ENCODE peak calls at places on chromosomes 6 and 20, in four cellular contexts. H, E, P and K are unnamed samples.

GRCh38 chr6:129894904-129895303 is 33.8 kb upstream of the TMEM244 start:
- DNase-seq in P (no peak), H (no peak), E (no peak), K (no peak)

GRCh38 chr20:37531856-37532255 is 4.2 kb upstream of the BLCAP start:
- DNase-seq in P (no peak), H (no peak), E (no peak), K (no peak)

GRCh38 chr6:97867177-97867576 is 584.2 kb upstream of the MMS22L start:
- DNase-seq in P (no peak), E (no peak), H (no peak), K (no peak)

GRCh38 chr6:158086054-158086705 is 81.9 kb downstream of the SERAC1 start:
- DNase-seq in E (no peak), H (no peak), P (no peak), K (no peak)

GRCh38 chr6:39614393-39614792 is 110.8 kb downstream of the KIF6 start:
- DNase-seq in P (no peak), H (no peak), E (no peak), K (no peak)

GRCh38 chr20:60447703-60448102 is 489.5 kb downstream of the CDH26 start:
- DNase-seq in H (no peak), E (no peak), P (no peak), K (no peak)

GRCh38 chr6:53441761-53442160 is 93.0 kb upstream of the ELOVL5 start:
- DNase-seq in E (no peak), P (no peak), H (no peak), K (no peak)

GRCh38 chr20:45346851-45347250 is 1.4 kb downstream of the SDC4 start:
- DNase-seq in H (no peak), E (no peak), P (no peak), K (no peak)

GRCh38 chr6:107707346-107708270 is 116.5 kb downstream of the SCML4 start:
- DNase-seq in E (no peak), H (no peak), P (no peak), K (no peak)

GRCh38 chr6:122043421-122043820 is 356.0 kb upstream of the HSF2 start:
- DNase-seq in P (no peak), H (no peak), E (no peak), K (no peak)

GRCh38 chr6:43950206-43950605 is 177.0 kb downstream of the MRPL14 start:
- DNase-seq in E (no peak), P (no peak), H (no peak), K (no peak)

GRCh38 chr20:58892126-58892931 is 39.8 kb downstream of the GNAS start:
- DNase-seq in E (peak; percentile 86), H (peak; percentile 91), P (peak; percentile 89), K (peak; percentile 78)

GRCh38 chr6:111747791-111748190 is 125.5 kb downstream of the FYN start:
- DNase-seq in P (no peak), H (no peak), E (no peak), K (no peak)

GRCh38 chr6:105601541-105602174 is 198.8 kb upstream of the PREP start:
- DNase-seq in H (no peak), E (no peak), P (peak; percentile 82), K (no peak)

GRCh38 chr20:56624786-56625681 is 4.1 kb upstream of the TFAP2C start:
- DNase-seq in E (peak; percentile 55), H (no peak), P (no peak), K (peak; percentile 28)

GRCh38 chr6:152121910-152122309 is 314.4 kb downstream of the ESR1 start:
- DNase-seq in H (no peak), E (no peak), P (no peak), K (no peak)

GRCh38 chr6:39843305-39844020 is 51.3 kb downstream of the DAAM2 start:
- DNase-seq in H (no peak), E (no peak), P (no peak), K (no peak)

GRCh38 chr20:24314053-24314452 is 155.4 kb upstream of the SYNDIG1 start:
- DNase-seq in P (no peak), H (no peak), E (no peak), K (no peak)

GRCh38 chr6:79466222-79466834 is 70.9 kb downstream of the LCA5 start:
- DNase-seq in P (no peak), H (no peak), E (peak; percentile 6), K (no peak)

GRCh38 chr20:52219441-52219840 is 27.9 kb upstream of the ZFP64 start:
- DNase-seq in E (no peak), P (no peak), H (peak; percentile 22), K (no peak)
- TF ChIP-seq CTCF in E (peak; percentile 16), P (no peak), H (peak; percentile 41), K (no peak)

DNA sequence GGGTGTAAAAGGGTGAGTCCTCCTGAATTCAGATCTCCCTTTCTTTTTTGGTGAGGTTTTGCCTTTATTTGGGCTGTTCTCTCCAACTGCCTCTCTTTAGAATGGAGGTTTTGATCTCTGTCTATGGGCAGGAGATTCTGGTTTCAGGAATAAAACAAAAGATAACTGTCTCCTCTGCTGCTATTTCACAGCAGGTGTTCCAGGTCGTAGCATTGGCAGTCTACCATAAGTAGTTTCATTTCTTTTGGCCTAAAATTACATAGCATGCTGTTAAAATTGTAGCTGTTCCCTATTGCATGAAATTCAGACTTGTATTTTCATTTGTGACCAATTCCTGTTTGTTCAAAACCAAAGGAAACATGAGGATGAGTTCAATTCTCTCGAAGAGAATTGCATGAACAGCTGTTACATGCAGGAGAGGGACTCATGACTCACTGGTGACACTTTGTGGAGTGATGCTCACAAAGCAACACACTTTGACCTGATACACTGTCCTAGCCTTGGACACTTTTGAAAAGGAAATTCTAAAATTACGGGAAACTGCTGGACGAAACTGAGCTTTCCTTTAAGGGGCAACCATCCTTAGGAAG is 76.8 kb upstream of the SIRPG start:
- DNase-seq in E (no peak), H (no peak), P (no peak), K (no peak)
- TF ChIP-seq CTCF in E (peak; percentile 17), H (peak; percentile 6), P (peak; percentile 9), K (no peak)

DNA sequence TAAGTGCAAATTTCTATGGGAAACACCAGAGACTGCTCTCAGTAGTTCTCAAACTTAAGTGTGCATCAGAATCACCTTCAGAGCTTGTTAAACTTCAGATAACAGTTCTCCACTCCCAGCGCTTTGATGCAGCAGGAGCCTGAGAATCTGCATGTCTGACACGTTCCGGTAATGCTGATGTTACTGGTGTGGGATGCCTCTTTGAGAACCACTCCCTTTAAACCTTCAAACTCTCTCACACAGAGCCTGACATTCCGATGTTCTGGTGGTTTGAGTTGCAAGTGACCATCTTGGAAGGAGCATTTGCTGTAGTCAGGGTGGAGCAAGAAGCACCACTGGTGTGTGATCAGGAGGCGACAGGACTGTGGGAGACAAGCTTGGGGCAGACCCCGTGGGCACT is 57.9 kb downstream of the OTOR start:
- DNase-seq in P (no peak), E (no peak), H (no peak), K (no peak)
- TF ChIP-seq CTCF in P (no peak), E (no peak), H (no peak), K (no peak)

GRCh38 chr20:18272451-18272850 is 15.9 kb upstream of the ZNF133 start:
- DNase-seq in H (no peak), E (no peak), P (peak; percentile 23), K (no peak)
- TF ChIP-seq CTCF in H (peak; percentile 17), E (peak; percentile 14), P (peak; percentile 12), K (no peak)

GRCh38 chr20:12207875-12208274 is 290.2 kb downstream of the BTBD3 start:
- DNase-seq in P (no peak), H (peak; percentile 49), E (peak; percentile 75), K (peak; percentile 41)

DNA sequence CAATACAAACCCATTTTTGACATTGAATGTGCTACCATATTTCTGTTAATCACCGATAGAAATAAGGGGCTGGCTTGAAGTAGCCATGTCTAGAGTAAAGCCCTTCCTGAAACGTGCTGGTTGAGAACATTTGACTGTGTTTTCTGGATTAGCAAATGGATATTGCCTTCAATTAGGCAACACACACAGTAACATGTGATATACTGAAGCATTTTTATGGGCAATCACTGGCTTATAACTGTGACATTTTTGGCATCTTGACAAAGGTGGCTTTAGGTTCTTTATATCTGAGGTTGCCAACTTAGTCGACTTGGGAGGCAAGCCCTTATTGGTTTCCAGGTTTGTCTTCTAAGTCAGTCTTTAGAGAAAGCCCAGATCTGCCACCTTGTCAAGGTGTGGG is 292.9 kb downstream of the BTBD3 start:
- DNase-seq in P (no peak), H (no peak), E (no peak), K (no peak)
- TF ChIP-seq CTCF in P (no peak), H (no peak), E (no peak), K (no peak)